ENCODE peak calls at places on chromosomes 6 and 20, in ten cellular contexts. G is CD8-positive, alpha-beta T cell; I is PC-3; S is dorsolateral prefrontal cortex; R is astrocyte; J is A549; H is body of pancreas; O is hepatocyte; X is AG04450; Z is left ventricle myocardium inferior. V is an unnamed sample.

GRCh38 chr6:131923356-131923755 is 27.8 kb downstream of the CCN2 start:
- DNase-seq in X (no peak), R (peak), Z (peak), O (peak), S (no peak), I (peak), J (no peak), H (peak), G (no peak), V (peak)

GRCh38 chr20:25195962-25196700 is 619 bp downstream of the ENTPD6 start:
- DNase-seq in H (peak), X (no peak), R (no peak), G (no peak), S (peak), I (peak), Z (no peak), J (peak), O (peak), V (no peak)

GRCh38 chr6:118712955-118713354 is 61.6 kb upstream of the CEP85L start:
- DNase-seq in S (no peak), H (no peak), Z (no peak), R (peak), G (no peak), I (peak), X (no peak), O (no peak), J (no peak), V (no peak)

GRCh38 chr6:168007592-168008338 is 10.3 kb downstream of the KIF25 start:
- DNase-seq in J (peak), R (peak), G (no peak), I (peak), X (peak), S (no peak), O (peak), Z (no peak), H (peak), V (peak)

GRCh38 chr6:39239527-39240154 is 10.4 kb upstream of the KCNK5 start:
- DNase-seq in H (no peak), Z (no peak), S (no peak), R (no peak), X (no peak), O (no peak), G (no peak), J (no peak), I (no peak), V (no peak)

GRCh38 chr6:44732243-44732642 is 344.7 kb downstream of the CDC5L start:
- DNase-seq in S (no peak), Z (no peak), I (no peak), R (no peak), J (no peak), G (no peak), H (no peak), X (no peak), O (no peak), V (no peak)

GRCh38 chr6:45445749-45446454 is 68.2 kb upstream of the SUPT3H start:
- DNase-seq in Z (peak), J (peak), I (peak), O (peak), H (peak), S (no peak), G (no peak), X (peak), R (peak), V (peak)

GRCh38 chr20:19121463-19121862 is 91.0 kb upstream of the SLC24A3 start:
- DNase-seq in O (no peak), I (no peak), R (no peak), H (no peak), J (no peak), S (no peak), G (no peak), X (no peak), Z (no peak), V (no peak)

GRCh38 chr20:5531318-5532081 is 214.7 kb upstream of the PROKR2 start:
- DNase-seq in H (no peak), X (no peak), S (no peak), R (peak), I (peak), Z (no peak), G (no peak), O (no peak), J (no peak), V (no peak)
- TF ChIP-seq CTCF in H (no peak), X (no peak), S (no peak), R (no peak), I (no peak), Z (no peak), G (no peak), O (no peak), J (no peak), V (no peak)

DNA sequence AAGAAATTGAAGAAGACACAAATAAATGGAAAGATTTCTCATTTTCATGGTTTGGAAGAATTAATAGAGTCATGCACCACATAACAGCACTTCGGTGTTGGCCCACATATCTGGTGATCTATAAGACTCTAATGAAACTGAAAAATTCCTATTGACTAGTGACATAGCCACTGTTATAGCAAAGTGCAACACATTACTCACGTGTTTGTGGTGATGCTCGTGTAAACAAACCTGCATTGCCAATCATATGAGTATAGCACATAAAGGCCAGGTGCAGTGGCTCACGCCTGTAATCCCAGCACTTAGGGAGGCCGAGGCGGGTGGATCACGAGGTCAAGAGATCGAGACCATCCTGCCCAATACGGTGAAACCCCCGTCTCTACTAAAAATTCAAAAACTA is 84.4 kb upstream of the STMND1 start:
- DNase-seq in H (no peak), I (peak), X (no peak), O (no peak), G (no peak), R (no peak), S (no peak), J (no peak), Z (no peak), V (no peak)
- H3K27ac ChIP-seq in H (no peak), I (no peak), X (no peak), O (no peak), G (no peak), R (no peak), S (no peak), J (no peak), Z (no peak), V (no peak)

GRCh38 chr6:111651185-111652034 is 45.7 kb upstream of the TRAF3IP2 start:
- DNase-seq in R (no peak), S (no peak), J (no peak), G (no peak), Z (no peak), O (no peak), H (no peak), I (no peak), X (no peak), V (no peak)
- TF ChIP-seq CTCF in R (no peak), S (no peak), J (no peak), G (no peak), Z (no peak), O (no peak), H (no peak), I (no peak), X (no peak), V (no peak)

GRCh38 chr6:111486475-111486874 is 3.5 kb upstream of the REV3L start:
- DNase-seq in X (no peak), Z (no peak), J (no peak), G (no peak), S (no peak), O (no peak), R (no peak), I (no peak), H (no peak), V (no peak)
- H3K27ac ChIP-seq in X (no peak), Z (peak), J (no peak), G (no peak), S (peak), O (no peak), R (no peak), I (no peak), H (no peak), V (no peak)

V was measured in lung.